ENCODE peak calls at places on chromosome 18, in six cellular contexts. One of them, this sample, is unnamed.

GRCh38 chr18:8904316-8904715 is 198.2 kb upstream of the NDUFV2 start:
- DNase-seq in HepG2: no peak
- DNase-seq in GM12878: no peak
- DNase-seq in K562: no peak
- DNase-seq in GM12891: no peak
- DNase-seq in H1: no peak
- DNase-seq in this sample: no peak

GRCh38 chr18:11885278-11885991 is 22.7 kb downstream of the MPPE1 start:
- DNase-seq in K562: no peak
- DNase-seq in GM12878: no peak
- DNase-seq in GM12891: peak; percentile 53
- DNase-seq in H1: no peak
- DNase-seq in HepG2: peak; percentile 73
- DNase-seq in this sample: no peak

GRCh38 chr18:79401494-79402208 is 5.9 kb downstream of the NFATC1 start:
- DNase-seq in GM12891: no peak
- DNase-seq in H1: no peak
- DNase-seq in GM12878: no peak
- DNase-seq in K562: no peak
- DNase-seq in HepG2: no peak
- DNase-seq in this sample: no peak

GRCh38 chr18:34951625-34952379 is 89.4 kb upstream of the MAPRE2 start:
- DNase-seq in HepG2: no peak
- DNase-seq in H1: no peak
- DNase-seq in GM12878: no peak
- DNase-seq in K562: no peak
- DNase-seq in GM12891: no peak
- DNase-seq in this sample: no peak

GRCh38 chr18:59051470-59052165 is 88.1 kb upstream of the SEC11C start:
- DNase-seq in GM12891: no peak
- DNase-seq in K562: no peak
- DNase-seq in H1: no peak
- DNase-seq in HepG2: no peak
- DNase-seq in GM12878: no peak
- DNase-seq in this sample: no peak

GRCh38 chr18:79578396-79579260 is 101.0 kb upstream of the CTDP1 start:
- DNase-seq in H1: no peak
- DNase-seq in K562: no peak
- DNase-seq in GM12878: no peak
- DNase-seq in GM12891: no peak
- DNase-seq in HepG2: no peak
- DNase-seq in this sample: no peak

GRCh38 chr18:34320267-34320666 is 95.6 kb upstream of the NOL4 start:
- DNase-seq in GM12878: no peak
- DNase-seq in HepG2: no peak
- DNase-seq in K562: no peak
- DNase-seq in GM12891: no peak
- DNase-seq in H1: no peak
- DNase-seq in this sample: no peak

GRCh38 chr18:46290440-46291020 is 186.3 kb downstream of the HAUS1 start:
- DNase-seq in HepG2: no peak
- DNase-seq in K562: no peak
- DNase-seq in GM12878: no peak
- DNase-seq in H1: no peak
- DNase-seq in GM12891: no peak
- DNase-seq in this sample: no peak

GRCh38 chr18:62963522-62963921 is 248.2 kb downstream of the PHLPP1 start:
- DNase-seq in GM12878: no peak
- DNase-seq in H1: no peak
- DNase-seq in HepG2: no peak
- DNase-seq in GM12891: no peak
- DNase-seq in K562: no peak
- DNase-seq in this sample: no peak

GRCh38 chr18:12283256-12283655 is 24.8 kb upstream of the TUBB6 start:
- DNase-seq in H1: no peak
- DNase-seq in K562: peak; percentile 73
- DNase-seq in GM12891: no peak
- DNase-seq in GM12878: no peak
- DNase-seq in HepG2: peak; percentile 29
- DNase-seq in this sample: no peak

GRCh38 chr18:79784965-79785770 is 12.6 kb upstream of the KCNG2 start:
- DNase-seq in H1: no peak
- DNase-seq in GM12891: no peak
- DNase-seq in GM12878: no peak
- DNase-seq in HepG2: no peak
- DNase-seq in K562: no peak
- DNase-seq in this sample: no peak

GRCh38 chr18:25705650-25706049 is 353.7 kb upstream of the ZNF521 start:
- DNase-seq in HepG2: no peak
- DNase-seq in H1: no peak
- DNase-seq in K562: no peak
- DNase-seq in GM12891: no peak
- DNase-seq in GM12878: no peak
- DNase-seq in this sample: no peak

GRCh38 chr18:3321133-3321812 is 59.3 kb downstream of the MYL12B start:
- DNase-seq in K562: peak; percentile 83
- DNase-seq in GM12891: no peak
- DNase-seq in H1: no peak
- DNase-seq in GM12878: no peak
- DNase-seq in HepG2: no peak
- DNase-seq in this sample: no peak

GRCh38 chr18:10197097-10197496 is 257.3 kb upstream of the APCDD1 start:
- DNase-seq in GM12878: no peak
- DNase-seq in H1: no peak
- DNase-seq in GM12891: no peak
- DNase-seq in HepG2: no peak
- DNase-seq in K562: no peak
- DNase-seq in this sample: no peak

GRCh38 chr18:10353791-10354190 is 100.6 kb upstream of the APCDD1 start:
- DNase-seq in H1: no peak
- DNase-seq in GM12878: no peak
- DNase-seq in HepG2: no peak
- DNase-seq in K562: no peak
- DNase-seq in GM12891: no peak
- DNase-seq in this sample: no peak

GRCh38 chr18:37689841-37690240 is 124.2 kb upstream of the CELF4 start:
- DNase-seq in GM12878: no peak
- DNase-seq in HepG2: no peak
- DNase-seq in K562: no peak
- DNase-seq in GM12891: no peak
- DNase-seq in H1: no peak
- DNase-seq in this sample: no peak

GRCh38 chr18:24560511-24560981 is 100.1 kb downstream of the HRH4 start:
- DNase-seq in H1: peak; percentile 46
- DNase-seq in GM12878: no peak
- DNase-seq in HepG2: no peak
- DNase-seq in GM12891: no peak
- DNase-seq in K562: no peak
- DNase-seq in this sample: no peak

GRCh38 chr18:654601-655000 is 2.9 kb upstream of the TYMS start:
- DNase-seq in H1: no peak
- DNase-seq in HepG2: no peak
- DNase-seq in GM12878: no peak
- DNase-seq in K562: no peak
- DNase-seq in GM12891: no peak
- DNase-seq in this sample: no peak

GRCh38 chr18:69647695-69648094 is 247.0 kb downstream of the DOK6 start:
- DNase-seq in H1: no peak
- DNase-seq in HepG2: no peak
- DNase-seq in GM12878: no peak
- DNase-seq in K562: no peak
- DNase-seq in GM12891: no peak
- DNase-seq in this sample: no peak

GRCh38 chr18:69651243-69651642 is 250.6 kb downstream of the DOK6 start:
- DNase-seq in GM12891: no peak
- DNase-seq in GM12878: no peak
- DNase-seq in K562: no peak
- DNase-seq in H1: no peak
- DNase-seq in HepG2: no peak
- DNase-seq in this sample: no peak

GRCh38 chr18:69649678-69650077 is 249.0 kb downstream of the DOK6 start:
- DNase-seq in K562: no peak
- DNase-seq in H1: no peak
- DNase-seq in GM12891: no peak
- DNase-seq in HepG2: no peak
- DNase-seq in GM12878: no peak
- DNase-seq in this sample: no peak

DNA sequence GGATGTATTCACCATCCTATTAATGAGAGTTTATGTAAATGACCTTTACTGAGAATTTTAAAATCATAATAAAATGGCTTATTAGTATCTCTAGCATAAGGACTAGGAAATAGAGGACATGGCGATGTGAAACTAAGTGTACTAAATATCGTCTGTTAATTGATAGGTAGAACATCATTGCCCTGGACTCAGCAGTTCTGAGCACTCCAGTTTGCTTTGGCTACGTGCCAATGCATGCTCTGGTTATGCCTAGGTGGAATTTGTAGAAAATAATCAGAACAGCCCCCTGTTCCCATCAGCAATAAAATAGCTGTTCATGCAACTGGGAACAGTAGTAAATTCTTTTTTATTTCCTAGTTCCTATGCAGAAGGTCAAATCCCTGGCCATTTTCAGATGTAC is 247.8 kb downstream of the DOK6 start:
- DNase-seq in K562: no peak
- DNase-seq in H1: no peak
- DNase-seq in GM12891: no peak
- DNase-seq in GM12878: no peak
- DNase-seq in HepG2: peak; percentile 6
- DNase-seq in this sample: no peak
- TF ChIP-seq TAF1 in K562: no peak
- TF ChIP-seq TAF1 in H1: no peak
- TF ChIP-seq TAF1 in GM12891: no peak
- TF ChIP-seq TAF1 in GM12878: no peak
- TF ChIP-seq TAF1 in HepG2: no peak
- TF ChIP-seq TAF1 in this sample: no peak

GRCh38 chr18:13473751-13474150 is 252.6 kb downstream of the FAM210A start:
- DNase-seq in K562: no peak
- DNase-seq in HepG2: no peak
- DNase-seq in GM12878: no peak
- DNase-seq in GM12891: no peak
- DNase-seq in H1: no peak
- DNase-seq in this sample: no peak

GRCh38 chr18:13471971-13472628 is 253.5 kb downstream of the LDLRAD4 start:
- DNase-seq in H1: no peak
- DNase-seq in GM12878: no peak
- DNase-seq in K562: no peak
- DNase-seq in HepG2: peak; percentile 86
- DNase-seq in GM12891: no peak
- DNase-seq in this sample: no peak

GRCh38 chr18:13474336-13474735 is 252.0 kb downstream of the FAM210A start:
- DNase-seq in GM12891: no peak
- DNase-seq in H1: no peak
- DNase-seq in HepG2: no peak
- DNase-seq in K562: no peak
- DNase-seq in GM12878: no peak
- DNase-seq in this sample: no peak

GRCh38 chr18:13477147-13477683 is 249.1 kb downstream of the FAM210A start:
- DNase-seq in HepG2: peak; percentile 63
- DNase-seq in GM12878: no peak
- DNase-seq in H1: no peak
- DNase-seq in GM12891: no peak
- DNase-seq in K562: no peak
- DNase-seq in this sample: no peak

GRCh38 chr18:13474907-13475306 is 251.5 kb downstream of the FAM210A start:
- DNase-seq in H1: no peak
- DNase-seq in GM12891: no peak
- DNase-seq in GM12878: no peak
- DNase-seq in K562: no peak
- DNase-seq in HepG2: peak; percentile 36
- DNase-seq in this sample: no peak
- TF ChIP-seq POLR2A in H1: no peak
- TF ChIP-seq POLR2A in GM12891: no peak
- TF ChIP-seq POLR2A in GM12878: no peak
- TF ChIP-seq POLR2A in K562: no peak
- TF ChIP-seq POLR2A in HepG2: no peak
- TF ChIP-seq POLR2A in this sample: no peak

GRCh38 chr18:23141022-23141999 is 6.0 kb downstream of the CABLES1 start:
- DNase-seq in H1: no peak
- DNase-seq in GM12891: no peak
- DNase-seq in K562: no peak
- DNase-seq in HepG2: peak; percentile 93
- DNase-seq in GM12878: no peak
- DNase-seq in this sample: no peak
- TF ChIP-seq TAF1 in H1: no peak
- TF ChIP-seq TAF1 in GM12891: no peak
- TF ChIP-seq TAF1 in K562: no peak
- TF ChIP-seq TAF1 in HepG2: peak; percentile 66
- TF ChIP-seq TAF1 in GM12878: no peak
- TF ChIP-seq TAF1 in this sample: no peak

GRCh38 chr18:74290831-74291770 is 662 bp downstream of the CYB5A start:
- DNase-seq in HepG2: peak; percentile 34
- DNase-seq in K562: no peak
- DNase-seq in H1: peak; percentile 56
- DNase-seq in GM12891: no peak
- DNase-seq in GM12878: no peak
- DNase-seq in this sample: no peak

GRCh38 chr18:74289946-74290478 is 1.8 kb downstream of the CYB5A start:
- DNase-seq in GM12878: no peak
- DNase-seq in GM12891: no peak
- DNase-seq in K562: no peak
- DNase-seq in HepG2: no peak
- DNase-seq in H1: no peak
- DNase-seq in this sample: no peak

GRCh38 chr18:74294526-74294925 is 2.8 kb upstream of the CYB5A start:
- DNase-seq in HepG2: no peak
- DNase-seq in H1: no peak
- DNase-seq in GM12891: no peak
- DNase-seq in K562: no peak
- DNase-seq in GM12878: no peak
- DNase-seq in this sample: no peak

GRCh38 chr18:74292541-74292858 is 737 bp upstream of the CYB5A start:
- DNase-seq in GM12891: no peak
- DNase-seq in K562: no peak
- DNase-seq in H1: no peak
- DNase-seq in GM12878: no peak
- DNase-seq in HepG2: no peak
- DNase-seq in this sample: no peak

DNA sequence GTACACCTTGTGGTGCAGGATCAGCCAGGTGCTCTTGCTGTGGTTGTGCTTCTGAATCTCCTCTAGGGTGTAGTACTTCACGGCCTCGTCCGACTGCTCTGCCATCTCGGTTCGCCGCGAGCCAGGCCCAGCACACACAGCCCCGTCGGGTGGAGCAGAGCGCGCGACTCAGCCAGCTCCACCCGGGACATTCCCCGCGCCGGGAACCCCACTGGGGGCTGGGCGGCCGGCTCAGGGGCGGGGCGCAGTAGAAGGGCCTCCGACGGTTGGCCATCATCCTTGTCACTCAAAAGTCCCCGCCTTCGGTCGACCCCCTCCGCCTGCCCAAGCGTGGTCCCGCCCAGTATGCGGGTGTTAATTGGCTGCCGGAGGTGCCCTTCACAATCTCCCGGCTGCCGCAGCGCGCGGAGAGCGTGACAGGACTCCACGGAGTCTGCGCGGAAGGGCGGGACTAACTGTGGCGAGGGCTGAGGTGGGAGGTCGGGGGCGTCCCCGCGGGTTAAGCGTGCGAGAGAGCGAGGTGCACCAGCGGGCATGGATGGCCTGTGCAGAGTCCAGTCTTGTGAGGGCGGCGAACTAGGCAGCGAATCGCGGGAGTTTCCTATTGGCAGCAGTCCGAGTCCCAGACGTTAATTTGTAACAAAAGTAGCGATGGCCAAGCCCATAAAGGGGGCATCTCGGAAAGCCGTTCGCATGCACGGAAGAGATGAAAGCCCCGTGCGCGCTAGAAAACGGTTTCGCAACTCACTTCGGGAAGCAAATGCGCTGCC is at the start of gene CYB5A:
- DNase-seq in GM12878: peak; percentile 87
- DNase-seq in K562: peak; percentile 79
- DNase-seq in GM12891: peak; percentile 92
- DNase-seq in HepG2: peak; percentile 98
- DNase-seq in H1: peak; percentile 84
- DNase-seq in this sample: peak; percentile 97
- TF ChIP-seq POLR2A in GM12878: peak; percentile 83
- TF ChIP-seq POLR2A in K562: no peak
- TF ChIP-seq POLR2A in GM12891: no peak
- TF ChIP-seq POLR2A in HepG2: peak; percentile 72
- TF ChIP-seq POLR2A in H1: no peak
- TF ChIP-seq POLR2A in this sample: peak; percentile 70